ENCODE peak calls at places on chromosomes 3 and 15, in seven cellular contexts. H is IMR-90, W is fibroblast of lung, V is hepatocyte, Y is H9, Z is endothelial cell of umbilical vein, M is K562. U is an unnamed sample. For H3K9me3, the result is how much of the 10 kb centered on the place peaks cover.

GRCh38 chr15:51924146-51925068 is 47.2 kb downstream of the LEO1 start:
- DNase-seq in H (no peak), Z (no peak), M (no peak), W (no peak), Y (peak), V (no peak), U (no peak)

GRCh38 chr3:101646726-101647125 is 30.2 kb downstream of the ZBTB11 start:
- DNase-seq in W (peak), M (no peak), V (no peak), Z (no peak), H (peak), Y (no peak), U (peak)

GRCh38 chr3:194382892-194383223 is 13.3 kb upstream of the LRRC15 start:
- DNase-seq in Y (peak), Z (no peak), W (no peak), H (no peak), M (no peak), V (no peak), U (no peak)

GRCh38 chr3:128054363-128054762 is 2.1 kb downstream of the SEC61A1 start:
- DNase-seq in V (peak), M (no peak), W (peak), H (peak), Y (no peak), Z (peak), U (peak)

GRCh38 chr15:56667517-56667916 is 65.8 kb downstream of the ZNF280D start:
- DNase-seq in Z (no peak), H (no peak), Y (no peak), V (no peak), W (no peak), M (no peak), U (no peak)

GRCh38 chr3:102156426-102156825 is 278.4 kb upstream of the ZPLD1 start:
- DNase-seq in W (peak), H (peak), Y (no peak), V (peak), Z (peak), M (no peak), U (peak)

GRCh38 chr3:117633207-117633606 is 923.6 kb downstream of the TUSC7 start:
- DNase-seq in W (no peak), H (no peak), Z (no peak), V (no peak), Y (no peak), M (no peak), U (no peak)

GRCh38 chr3:134378818-134379217 is 4.6 kb upstream of the AMOTL2 start:
- DNase-seq in Z (no peak), M (no peak), V (no peak), Y (no peak), W (no peak), H (peak), U (peak)

GRCh38 chr3:171506743-171507319 is 46.6 kb upstream of the TNIK start:
- DNase-seq in W (peak), Z (no peak), M (no peak), Y (no peak), H (peak), V (no peak), U (peak)

GRCh38 chr3:14305321-14305720 is 97.1 kb upstream of the SLC6A6 start:
- DNase-seq in M (no peak), H (no peak), Z (no peak), W (no peak), Y (no peak), V (no peak), U (no peak)

GRCh38 chr3:54533856-54534255 is 394.0 kb downstream of the LRTM1 start:
- DNase-seq in W (no peak), Z (no peak), H (no peak), Y (peak), M (no peak), V (no peak), U (no peak)

GRCh38 chr3:99883693-99884092 is 66.0 kb downstream of the CMSS1 start:
- DNase-seq in V (no peak), W (no peak), H (no peak), M (no peak), Y (no peak), Z (no peak), U (no peak)

GRCh38 chr15:51444807-51445206 is 103.4 kb downstream of the GLDN start:
- DNase-seq in Y (no peak), V (no peak), Z (no peak), W (no peak), M (no peak), H (no peak), U (no peak)

GRCh38 chr3:142602630-142603339 is 6.6 kb downstream of the PLS1 start:
- DNase-seq in M (no peak), Z (no peak), H (no peak), W (no peak), V (no peak), Y (no peak), U (no peak)
- H3K27ac ChIP-seq in M (no peak), Z (no peak), H (no peak), W (no peak), V (peak), Y (no peak), U (no peak)

DNA sequence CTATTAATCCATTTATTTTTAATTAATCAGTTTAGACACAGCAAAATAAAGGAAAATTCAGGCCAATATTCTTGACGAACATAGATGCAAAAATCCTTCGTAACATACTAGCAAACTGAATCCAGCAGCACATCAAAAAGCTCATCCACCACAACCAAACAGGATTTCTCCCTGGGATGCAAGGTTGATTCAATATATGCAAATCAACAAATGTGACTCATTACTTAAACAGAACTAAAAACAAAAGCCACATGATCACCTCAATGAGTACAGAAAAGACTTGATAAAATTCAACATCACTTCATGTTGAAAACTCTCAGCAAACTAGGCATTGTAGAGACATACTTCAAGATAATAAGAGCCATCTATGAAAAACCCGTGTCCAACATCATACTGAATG is 364.1 kb upstream of the THBS1 start:
- DNase-seq in Y (no peak), Z (no peak), V (no peak), M (no peak), W (no peak), H (no peak), U (no peak)
- H2AFZ ChIP-seq in Y (no peak), Z (peak), V (no peak), M (no peak), W (no peak), H (no peak), U (no peak)

GRCh38 chr3:76700323-76700722 is 339.6 kb upstream of the ROBO2 start:
- DNase-seq in Z (no peak), W (peak), Y (no peak), H (peak), M (no peak), V (no peak), U (no peak)
- H3K9me3 ChIP-seq in Z (under half), W (under half), Y (under half), H (under half), M (under half), V (under half), U (under half)

GRCh38 chr3:150373234-150373633 is 34.9 kb upstream of the TSC22D2 start:
- DNase-seq in Y (no peak), V (no peak), H (no peak), W (no peak), Z (no peak), M (no peak), U (no peak)

GRCh38 chr3:150371741-150372254 is 36.3 kb upstream of the TSC22D2 start:
- DNase-seq in V (peak), H (peak), W (peak), Z (peak), M (peak), Y (no peak), U (peak)

GRCh38 chr3:150370982-150371381 is 37.1 kb upstream of the TSC22D2 start:
- DNase-seq in Y (no peak), M (no peak), V (no peak), W (peak), H (no peak), Z (peak), U (no peak)

GRCh38 chr3:150370129-150370602 is 37.9 kb upstream of the TSC22D2 start:
- DNase-seq in Y (peak), W (peak), V (peak), Z (peak), M (peak), H (peak), U (peak)

DNA sequence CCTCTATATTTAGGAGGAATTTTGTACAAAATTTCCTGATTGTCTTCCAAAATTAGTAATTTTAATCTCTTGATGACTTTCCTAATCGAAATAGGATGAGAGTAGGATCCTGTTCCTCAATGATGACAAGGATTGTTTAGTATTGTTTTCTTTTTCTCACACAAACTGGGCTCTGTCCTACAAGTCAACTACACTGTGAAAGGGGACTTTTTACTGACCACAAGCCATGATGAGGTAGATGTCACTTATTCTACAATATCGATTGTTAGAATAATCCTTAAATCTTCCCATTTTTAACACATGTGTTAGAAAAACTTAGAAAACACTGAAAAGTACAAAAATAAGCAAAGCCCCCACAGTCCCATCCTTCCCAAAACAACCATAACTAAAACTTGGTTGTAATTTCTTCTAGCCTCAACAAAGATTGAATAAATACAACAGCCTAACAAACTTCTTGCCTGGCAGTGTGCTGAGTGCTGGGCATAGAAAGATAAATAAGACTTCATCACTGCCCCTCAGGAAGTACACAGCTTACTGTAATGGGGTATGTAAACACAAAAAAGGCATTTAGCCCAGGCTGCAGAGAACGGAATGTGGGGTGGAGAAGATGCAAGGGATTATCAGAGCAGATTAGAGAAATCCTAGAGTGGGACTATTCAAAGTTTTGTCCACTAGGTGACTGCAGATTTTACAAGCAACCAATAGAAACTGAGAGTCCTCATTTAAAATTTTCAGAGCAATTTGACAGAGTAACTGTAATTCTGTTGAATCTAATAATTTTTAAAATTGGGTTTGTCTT is 35.6 kb upstream of the TSC22D2 start:
- DNase-seq in Y (no peak), M (no peak), H (peak), W (peak), V (no peak), Z (peak), U (no peak)
- H3K27ac ChIP-seq in Y (no peak), M (no peak), H (no peak), W (peak), V (peak), Z (peak), U (peak)